ENCODE peak calls at places on chromosomes 2 and 18, in six cellular contexts. T is SK-N-SH, P is K562, C is HCT116, B is H1, E is GM12878. H is an unnamed sample.

GRCh38 chr2:12437144-12437543 is 279.6 kb upstream of the TRIB2 start:
- DNase-seq in C (no peak), E (no peak), B (no peak), T (peak; percentile 38), P (peak; percentile 28), H (no peak)

GRCh38 chr2:22124003-22124402 is 1000.2 kb downstream of the TDRD15 start:
- DNase-seq in T (no peak), B (no peak), E (no peak), P (no peak), C (no peak), H (peak; percentile 1)

GRCh38 chr18:22169889-22170420 is 566 bp downstream of the GATA6 start:
- DNase-seq in B (no peak), C (no peak), T (peak; percentile 32), E (no peak), P (no peak), H (peak; percentile 20)

GRCh38 chr2:2251255-2251654 is 79.8 kb downstream of the MYT1L start:
- DNase-seq in B (no peak), C (no peak), E (no peak), P (no peak), T (no peak), H (no peak)

GRCh38 chr2:140994856-140995255 is 1136.0 kb downstream of the LRP1B start:
- DNase-seq in C (no peak), B (no peak), E (no peak), P (no peak), T (no peak), H (no peak)

GRCh38 chr18:80166725-80167124 is 57.7 kb downstream of the ADNP2 start:
- DNase-seq in T (no peak), P (no peak), C (no peak), E (no peak), B (no peak), H (no peak)

GRCh38 chr2:86787701-86788100 is 3.0 kb downstream of the CD8A start:
- DNase-seq in E (no peak), B (no peak), P (no peak), T (peak; percentile 30), C (no peak), H (no peak)

GRCh38 chr2:44549099-44549471 is 187.3 kb downstream of the CAMKMT start:
- DNase-seq in P (no peak), T (no peak), C (no peak), E (no peak), B (no peak), H (no peak)

GRCh38 chr18:63162271-63163014 is 157.1 kb downstream of the BCL2 start:
- DNase-seq in T (no peak), P (no peak), C (no peak), E (peak; percentile 80), B (no peak), H (no peak)

GRCh38 chr2:114160263-114161001 is 270.5 kb downstream of the ACTR3 start:
- DNase-seq in P (no peak), T (no peak), B (no peak), C (no peak), E (no peak), H (no peak)

GRCh38 chr2:167182403-167182802 is 294.1 kb downstream of the XIRP2 start:
- DNase-seq in T (no peak), B (no peak), E (no peak), P (no peak), C (no peak), H (no peak)

GRCh38 chr2:167183916-167184315 is 295.6 kb downstream of the XIRP2 start:
- DNase-seq in E (no peak), B (no peak), T (no peak), P (no peak), C (no peak), H (no peak)

GRCh38 chr2:167181674-167182073 is 293.4 kb downstream of the XIRP2 start:
- DNase-seq in E (no peak), T (no peak), P (no peak), C (no peak), B (no peak), H (no peak)

GRCh38 chr2:167177196-167177595 is 288.9 kb downstream of the XIRP2 start:
- DNase-seq in P (no peak), B (no peak), E (no peak), C (no peak), T (no peak), H (no peak)

DNA sequence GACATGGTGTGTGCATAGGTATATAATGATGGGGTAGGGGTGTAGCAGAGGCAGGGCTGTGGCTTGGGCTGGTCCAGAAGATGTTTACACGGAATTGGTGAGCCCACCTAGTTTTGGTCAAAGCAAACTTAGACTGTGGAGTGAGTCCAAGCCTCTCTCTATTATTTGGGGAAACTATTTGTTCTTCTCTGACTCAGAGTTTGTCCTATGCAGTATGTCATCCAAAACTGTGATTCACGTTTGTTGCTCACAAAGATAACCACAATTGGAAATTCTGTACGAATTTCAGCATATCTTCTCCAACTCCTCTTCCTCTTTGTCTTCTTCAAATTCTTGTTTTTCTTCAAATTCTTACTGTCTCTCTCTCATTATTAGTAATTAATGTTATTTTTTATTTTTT is 292.9 kb downstream of the XIRP2 start:
- DNase-seq in T (no peak), B (no peak), E (no peak), P (no peak), C (no peak), H (no peak)
- TF ChIP-seq JUND in T (peak; percentile 73), B (no peak), E (no peak), P (no peak), C (no peak), H (no peak)

DNA sequence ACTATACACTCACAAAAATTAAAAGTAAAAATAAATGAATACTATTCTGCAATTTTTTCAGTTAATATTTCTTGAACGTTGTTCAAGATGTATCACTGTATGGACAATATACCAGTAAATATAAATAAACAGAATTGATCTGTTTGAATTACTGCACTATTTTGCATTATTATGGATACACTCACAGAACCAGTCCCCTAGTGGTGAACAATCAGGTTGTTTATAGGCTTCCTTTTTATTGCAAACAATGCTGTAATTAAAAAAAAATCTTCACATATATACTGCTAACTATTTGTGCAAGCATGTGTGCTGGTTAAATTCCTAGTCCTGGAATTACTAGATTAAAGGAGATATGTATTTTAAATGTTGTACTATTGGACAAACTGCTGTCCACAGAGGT is 306.0 kb downstream of the FBXO15 start:
- DNase-seq in E (no peak), T (no peak), P (no peak), C (no peak), B (no peak), H (no peak)
- TF ChIP-seq JUND in E (no peak), T (no peak), P (no peak), C (no peak), B (no peak), H (no peak)

GRCh38 chr2:229616433-229616832 is 97.9 kb downstream of the DNER start:
- DNase-seq in E (no peak), T (no peak), C (no peak), B (no peak), P (no peak), H (no peak)
- TF ChIP-seq JUND in E (no peak), T (no peak), C (no peak), B (no peak), P (no peak), H (no peak)

DNA sequence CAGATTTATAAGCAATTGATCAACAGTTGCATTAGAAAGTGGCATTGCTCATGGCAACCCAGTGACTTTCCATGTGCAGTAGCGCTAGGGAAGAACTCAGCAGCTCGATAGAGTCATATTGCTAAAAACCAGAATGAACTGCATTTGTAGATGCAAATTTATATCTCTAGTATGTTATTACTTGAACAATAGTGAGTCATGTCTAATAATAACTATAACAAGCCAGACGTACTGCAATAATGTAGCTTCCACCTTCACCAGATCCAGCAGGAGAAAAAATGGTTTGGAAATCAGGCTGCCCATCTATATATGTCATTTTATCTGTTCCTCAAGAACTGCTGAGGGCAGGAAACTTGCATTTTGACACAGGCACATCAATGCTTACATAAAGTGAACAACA is 66.5 kb upstream of the FIGN start:
- DNase-seq in P (no peak), C (no peak), E (no peak), T (no peak), B (no peak), H (no peak)
- TF ChIP-seq JUND in P (no peak), C (no peak), E (no peak), T (no peak), B (no peak), H (no peak)

DNA sequence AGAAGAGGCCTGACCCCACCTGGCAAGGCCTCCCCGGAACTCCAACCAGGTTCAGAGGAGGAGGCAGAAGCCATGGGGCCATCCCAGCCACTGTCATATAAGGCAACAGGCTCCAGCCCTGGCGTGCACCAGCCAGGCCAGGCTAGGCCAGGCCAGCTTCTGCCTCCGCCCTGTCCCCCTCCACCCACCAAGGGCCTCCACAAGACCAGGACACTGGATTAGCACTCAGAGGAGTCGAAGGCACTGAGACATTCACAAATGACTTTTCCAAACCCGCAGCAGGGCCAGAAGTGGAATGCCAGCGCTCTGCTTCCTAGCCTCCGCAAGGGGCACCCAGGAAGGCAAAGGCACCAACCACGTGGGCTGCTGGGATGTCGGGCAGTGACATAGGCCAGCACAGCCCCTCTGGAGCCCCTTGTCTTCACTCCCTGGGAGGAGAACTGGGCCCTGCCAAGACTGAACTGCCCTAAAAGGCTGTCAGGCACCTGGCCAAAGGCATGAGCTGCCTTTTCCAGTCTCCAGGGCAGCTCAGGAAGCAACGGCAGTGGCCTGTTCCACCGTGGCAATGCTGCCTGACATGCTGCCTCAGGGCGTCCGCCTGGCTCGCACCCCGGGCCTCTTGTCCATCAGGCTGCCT is 37.6 kb upstream of the SEMA4C start:
- DNase-seq in B (peak; percentile 72), E (no peak), C (no peak), T (peak; percentile 79), P (no peak), H (peak; percentile 66)
- TF ChIP-seq JUND in B (no peak), E (no peak), C (no peak), T (no peak), P (no peak), H (no peak)

GRCh38 chr2:217757108-217757463 is 245.7 kb downstream of the TNS1 start:
- DNase-seq in P (no peak), E (no peak), B (no peak), C (no peak), T (no peak), H (no peak)
- TF ChIP-seq JUND in P (no peak), E (no peak), B (no peak), C (no peak), T (no peak), H (no peak)

DNA sequence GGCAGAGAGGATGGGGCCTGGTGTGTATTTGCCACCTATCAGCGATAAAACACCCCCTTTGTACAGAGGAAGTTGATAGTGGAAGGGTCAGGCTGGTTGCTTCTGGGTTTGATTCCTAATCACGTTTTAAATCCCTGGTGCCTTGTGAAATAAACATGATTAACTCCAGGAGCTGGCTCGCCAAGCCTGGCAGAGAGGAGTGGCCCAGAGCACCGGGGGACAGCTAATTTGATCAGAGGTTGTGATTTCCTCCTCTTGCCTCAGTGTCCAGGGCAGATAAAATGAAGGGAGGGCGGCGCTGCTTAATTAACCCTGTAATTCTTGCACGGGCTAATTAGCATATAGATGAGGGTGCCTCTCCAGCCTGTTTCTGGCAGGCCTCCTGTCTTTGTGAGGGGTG is 106.1 kb upstream of the HS6ST1 start:
- DNase-seq in E (no peak), P (no peak), B (no peak), T (peak; percentile 84), C (no peak), H (no peak)
- TF ChIP-seq JUND in E (no peak), P (no peak), B (no peak), T (no peak), C (no peak), H (no peak)